ENCODE peak calls at places on chromosomes 4 and X, in five cellular contexts. One of them, this sample, is unnamed.

GRCh38 chr4:22170353-22170752 is 221.8 kb upstream of the KCNIP4 start:
- DNase-seq in tibial artery: no peak
- DNase-seq in NCI-H774: no peak
- DNase-seq in HCEC 1CT: peak; percentile 67
- DNase-seq in fibroblast of mammary gland: peak; percentile 87
- DNase-seq in this sample: no peak

GRCh38 chr4:151389316-151389715 is 19.7 kb upstream of the FHIP1A start:
- DNase-seq in tibial artery: no peak
- DNase-seq in NCI-H774: no peak
- DNase-seq in HCEC 1CT: peak; percentile 11
- DNase-seq in fibroblast of mammary gland: peak; percentile 75
- DNase-seq in this sample: no peak

GRCh38 chr4:137370699-137371098 is 161.6 kb downstream of the PCDH18 start:
- DNase-seq in tibial artery: no peak
- DNase-seq in NCI-H774: no peak
- DNase-seq in HCEC 1CT: no peak
- DNase-seq in fibroblast of mammary gland: no peak
- DNase-seq in this sample: no peak

GRCh38 chrX:121733514-121733913 is 686.1 kb downstream of the GLUD2 start:
- DNase-seq in tibial artery: no peak
- DNase-seq in NCI-H774: no peak
- DNase-seq in HCEC 1CT: no peak
- DNase-seq in fibroblast of mammary gland: peak; percentile 25
- DNase-seq in this sample: no peak

GRCh38 chr4:181006509-181007290 is 1236.5 kb upstream of the TENM3 start:
- DNase-seq in tibial artery: no peak
- DNase-seq in NCI-H774: peak; percentile 10
- DNase-seq in HCEC 1CT: no peak
- DNase-seq in fibroblast of mammary gland: peak; percentile 23
- DNase-seq in this sample: no peak

GRCh38 chrX:136168929-136169735 is 21.8 kb downstream of the FHL1 start:
- DNase-seq in tibial artery: peak; percentile 63
- DNase-seq in NCI-H774: peak; percentile 81
- DNase-seq in HCEC 1CT: peak; percentile 92
- DNase-seq in fibroblast of mammary gland: peak; percentile 94
- DNase-seq in this sample: peak; percentile 33

GRCh38 chr4:188781655-188782054 is 642.4 kb downstream of the TRIML1 start:
- DNase-seq in tibial artery: no peak
- DNase-seq in NCI-H774: no peak
- DNase-seq in HCEC 1CT: peak; percentile 34
- DNase-seq in fibroblast of mammary gland: peak; percentile 42
- DNase-seq in this sample: no peak

GRCh38 chr4:37946503-37947179 is 13.6 kb upstream of the PTTG2 start:
- DNase-seq in tibial artery: peak; percentile 59
- DNase-seq in NCI-H774: no peak
- DNase-seq in HCEC 1CT: no peak
- DNase-seq in fibroblast of mammary gland: no peak
- DNase-seq in this sample: no peak

GRCh38 chrX:149699761-149700160 is 12.1 kb upstream of the MAGEA11 start:
- DNase-seq in tibial artery: no peak
- DNase-seq in NCI-H774: no peak
- DNase-seq in HCEC 1CT: no peak
- DNase-seq in fibroblast of mammary gland: no peak
- DNase-seq in this sample: no peak

GRCh38 chrX:42107495-42108139 is 184.3 kb upstream of the CASK start:
- DNase-seq in tibial artery: no peak
- DNase-seq in NCI-H774: no peak
- DNase-seq in HCEC 1CT: no peak
- DNase-seq in fibroblast of mammary gland: no peak
- DNase-seq in this sample: no peak

GRCh38 chrX:6460893-6461490 is 73.9 kb downstream of the VCX3A start:
- DNase-seq in tibial artery: no peak
- DNase-seq in NCI-H774: no peak
- DNase-seq in HCEC 1CT: no peak
- DNase-seq in fibroblast of mammary gland: no peak
- DNase-seq in this sample: no peak

GRCh38 chr4:118742050-118742449 is 56.9 kb downstream of the METTL14 start:
- DNase-seq in tibial artery: no peak
- DNase-seq in NCI-H774: no peak
- DNase-seq in HCEC 1CT: no peak
- DNase-seq in fibroblast of mammary gland: peak; percentile 43
- DNase-seq in this sample: no peak

GRCh38 chrX:119004920-119005524 is 30.6 kb downstream of the LONRF3 start:
- DNase-seq in tibial artery: peak; percentile 36
- DNase-seq in NCI-H774: no peak
- DNase-seq in HCEC 1CT: peak; percentile 13
- DNase-seq in fibroblast of mammary gland: peak; percentile 43
- DNase-seq in this sample: peak; percentile 41

GRCh38 chr4:106584590-106584989 is 216.0 kb upstream of the GIMD1 start:
- DNase-seq in tibial artery: no peak
- DNase-seq in NCI-H774: no peak
- DNase-seq in HCEC 1CT: peak; percentile 27
- DNase-seq in fibroblast of mammary gland: peak; percentile 18
- DNase-seq in this sample: no peak

GRCh38 chr4:142202404-142203332 is 566.3 kb downstream of the IL15 start:
- DNase-seq in tibial artery: no peak
- DNase-seq in NCI-H774: no peak
- DNase-seq in HCEC 1CT: no peak
- DNase-seq in fibroblast of mammary gland: no peak
- DNase-seq in this sample: no peak

GRCh38 chr4:26275261-26275660 is 45.6 kb upstream of the RBPJ start:
- DNase-seq in tibial artery: no peak
- DNase-seq in NCI-H774: no peak
- DNase-seq in HCEC 1CT: no peak
- DNase-seq in fibroblast of mammary gland: no peak
- DNase-seq in this sample: no peak

GRCh38 chr4:17232575-17233253 is 279.2 kb downstream of the QDPR start:
- DNase-seq in tibial artery: peak; percentile 32
- DNase-seq in NCI-H774: peak; percentile 63
- DNase-seq in HCEC 1CT: peak; percentile 17
- DNase-seq in fibroblast of mammary gland: peak; percentile 67
- DNase-seq in this sample: peak; percentile 24

GRCh38 chr4:187019896-187020295 is 296.2 kb upstream of the FAT1 start:
- DNase-seq in tibial artery: no peak
- DNase-seq in NCI-H774: no peak
- DNase-seq in HCEC 1CT: no peak
- DNase-seq in fibroblast of mammary gland: no peak
- DNase-seq in this sample: no peak

GRCh38 chr4:40121515-40121914 is 64.9 kb downstream of the N4BP2 start:
- DNase-seq in tibial artery: no peak
- DNase-seq in NCI-H774: no peak
- DNase-seq in HCEC 1CT: peak; percentile 77
- DNase-seq in fibroblast of mammary gland: peak; percentile 88
- DNase-seq in this sample: no peak

GRCh38 chr4:173794662-173795061 is 264.6 kb upstream of the HAND2 start:
- DNase-seq in tibial artery: no peak
- DNase-seq in NCI-H774: no peak
- DNase-seq in HCEC 1CT: peak; percentile 78
- DNase-seq in fibroblast of mammary gland: peak; percentile 53
- DNase-seq in this sample: no peak

GRCh38 chr4:56860781-56861180 is 39.3 kb upstream of the SPINK2 start:
- DNase-seq in tibial artery: no peak
- DNase-seq in NCI-H774: no peak
- DNase-seq in HCEC 1CT: no peak
- DNase-seq in fibroblast of mammary gland: no peak
- DNase-seq in this sample: no peak

GRCh38 chr4:11748169-11748872 is 319.6 kb upstream of the HS3ST1 start:
- DNase-seq in tibial artery: no peak
- DNase-seq in NCI-H774: no peak
- DNase-seq in HCEC 1CT: peak; percentile 55
- DNase-seq in fibroblast of mammary gland: peak; percentile 81
- DNase-seq in this sample: no peak

GRCh38 chrX:154712781-154713391 is 38.0 kb downstream of the GAB3 start:
- DNase-seq in tibial artery: no peak
- DNase-seq in NCI-H774: no peak
- DNase-seq in HCEC 1CT: peak; percentile 66
- DNase-seq in fibroblast of mammary gland: peak; percentile 78
- DNase-seq in this sample: no peak

GRCh38 chrX:46279214-46279924 is 265.9 kb downstream of the ZNF674 start:
- DNase-seq in tibial artery: no peak
- DNase-seq in NCI-H774: no peak
- DNase-seq in HCEC 1CT: no peak
- DNase-seq in fibroblast of mammary gland: peak; percentile 23
- DNase-seq in this sample: no peak

GRCh38 chr4:147582386-147583077 is 34.7 kb upstream of the TMEM184C start:
- DNase-seq in tibial artery: no peak
- DNase-seq in NCI-H774: no peak
- DNase-seq in HCEC 1CT: peak; percentile 45
- DNase-seq in fibroblast of mammary gland: peak; percentile 38
- DNase-seq in this sample: no peak

GRCh38 chrX:29671426-29671825 is 543.9 kb upstream of the MAGEB2 start:
- DNase-seq in tibial artery: no peak
- DNase-seq in NCI-H774: no peak
- DNase-seq in HCEC 1CT: no peak
- DNase-seq in fibroblast of mammary gland: no peak
- DNase-seq in this sample: no peak

GRCh38 chr4:186726440-186727148 is 2.9 kb upstream of the FAT1 start:
- DNase-seq in tibial artery: peak; percentile 52
- DNase-seq in NCI-H774: peak; percentile 7
- DNase-seq in HCEC 1CT: peak; percentile 37
- DNase-seq in fibroblast of mammary gland: peak; percentile 61
- DNase-seq in this sample: peak; percentile 67

GRCh38 chr4:141502755-141503154 is 133.6 kb upstream of the IL15 start:
- DNase-seq in tibial artery: no peak
- DNase-seq in NCI-H774: no peak
- DNase-seq in HCEC 1CT: no peak
- DNase-seq in fibroblast of mammary gland: no peak
- DNase-seq in this sample: no peak

GRCh38 chr4:14143892-14144291 is 516.4 kb upstream of the BOD1L1 start:
- DNase-seq in tibial artery: no peak
- DNase-seq in NCI-H774: no peak
- DNase-seq in HCEC 1CT: no peak
- DNase-seq in fibroblast of mammary gland: peak; percentile 11
- DNase-seq in this sample: no peak

GRCh38 chr4:134024251-134024650 is 177.3 kb downstream of the PABPC4L start:
- DNase-seq in tibial artery: no peak
- DNase-seq in NCI-H774: no peak
- DNase-seq in HCEC 1CT: peak; percentile 31
- DNase-seq in fibroblast of mammary gland: peak; percentile 5
- DNase-seq in this sample: no peak

GRCh38 chrX:147737690-147738089 is 174.0 kb upstream of the FMR1 start:
- DNase-seq in tibial artery: no peak
- DNase-seq in NCI-H774: no peak
- DNase-seq in HCEC 1CT: no peak
- DNase-seq in fibroblast of mammary gland: no peak
- DNase-seq in this sample: no peak

This sample was measured in left ventricle myocardium inferior.